ENCODE peak calls at places on chromosomes 7 and 10, in seven cellular contexts. Y is tibial artery, E is cardiac muscle cell, S is tibial nerve, R is SK-N-SH, O is endothelial cell of umbilical vein, H is heart right ventricle. V is an unnamed sample.

GRCh38 chr7:8109196-8110022 is 140.8 kb downstream of the GLCCI1 start:
- DNase-seq in Y (no peak), E (peak; percentile 2), S (no peak), R (no peak), O (no peak), H (no peak), V (peak; percentile 31)

GRCh38 chr10:25639646-25640045 is 294.4 kb upstream of the MYO3A start:
- DNase-seq in Y (no peak), E (peak; percentile 47), S (no peak), R (no peak), O (no peak), H (no peak), V (peak; percentile 46)

GRCh38 chr7:39353615-39354376 is 212.4 kb upstream of the YAE1 start:
- DNase-seq in Y (no peak), E (peak; percentile 78), S (no peak), R (peak; percentile 70), O (peak; percentile 37), H (peak; percentile 19), V (peak; percentile 69)

GRCh38 chr7:80481196-80481884 is 30.5 kb downstream of the GNAT3 start:
- DNase-seq in Y (no peak), E (no peak), S (no peak), R (no peak), O (no peak), H (no peak), V (no peak)

GRCh38 chr10:128062331-128062730 is 63.9 kb downstream of the MKI67 start:
- DNase-seq in Y (no peak), E (no peak), S (peak; percentile 5), R (peak; percentile 55), O (peak; percentile 46), H (no peak), V (peak; percentile 18)

GRCh38 chr10:119306964-119307363 is 99.6 kb downstream of the GRK5 start:
- DNase-seq in Y (no peak), E (no peak), S (no peak), R (no peak), O (peak; percentile 31), H (no peak), V (no peak)

GRCh38 chr10:51129946-51130554 is 55.8 kb downstream of the PRKG1 start:
- DNase-seq in Y (no peak), E (no peak), S (no peak), R (peak; percentile 36), O (no peak), H (no peak), V (no peak)

GRCh38 chr10:59905735-59906416 is 480 bp downstream of the CCDC6 start:
- DNase-seq in Y (no peak), E (no peak), S (no peak), R (peak; percentile 49), O (no peak), H (peak; percentile 17), V (no peak)

GRCh38 chr10:27019827-27020226 is 80.5 kb downstream of the ANKRD26 start:
- DNase-seq in Y (no peak), E (peak; percentile 48), S (no peak), R (no peak), O (peak; percentile 41), H (no peak), V (peak; percentile 9)

DNA sequence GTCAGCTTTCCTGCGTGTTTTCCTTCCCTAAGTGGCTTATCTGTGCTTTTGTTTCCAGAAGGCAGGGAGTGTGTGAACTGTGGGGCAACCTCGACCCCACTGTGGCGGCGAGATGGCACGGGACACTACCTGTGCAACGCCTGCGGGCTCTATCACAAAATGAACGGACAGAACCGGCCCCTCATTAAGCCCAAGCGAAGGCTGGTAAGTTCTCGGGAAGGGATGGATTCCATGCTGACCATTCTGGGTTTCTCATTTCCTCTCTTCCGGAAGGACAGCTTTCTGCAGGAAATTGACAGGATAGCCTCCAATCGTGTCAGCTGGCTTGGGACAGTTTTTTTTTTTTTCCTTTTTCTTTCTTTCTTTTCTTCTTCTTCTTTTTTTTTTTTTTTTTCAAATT is 9.4 kb downstream of the GATA3 start:
- DNase-seq in Y (no peak), E (no peak), S (no peak), R (no peak), O (peak; percentile 63), H (no peak), V (no peak)
- H3K4me3 ChIP-seq in Y (no peak overlapping the region), E (no peak overlapping the region), S (no peak overlapping the region), R (peak overlapping the region; percentile 92), O (peak overlapping the region; percentile 42), H (no peak overlapping the region), V (no peak overlapping the region)

GRCh38 chr10:7409045-7409731 is 1.6 kb downstream of the SFMBT2 start:
- DNase-seq in Y (no peak), E (peak; percentile 7), S (no peak), R (peak; percentile 74), O (no peak), H (peak; percentile 37), V (no peak)
- TF ChIP-seq CTCF in Y (no peak), E (no peak), S (no peak), R (no peak), O (no peak), H (no peak), V (no peak)

DNA sequence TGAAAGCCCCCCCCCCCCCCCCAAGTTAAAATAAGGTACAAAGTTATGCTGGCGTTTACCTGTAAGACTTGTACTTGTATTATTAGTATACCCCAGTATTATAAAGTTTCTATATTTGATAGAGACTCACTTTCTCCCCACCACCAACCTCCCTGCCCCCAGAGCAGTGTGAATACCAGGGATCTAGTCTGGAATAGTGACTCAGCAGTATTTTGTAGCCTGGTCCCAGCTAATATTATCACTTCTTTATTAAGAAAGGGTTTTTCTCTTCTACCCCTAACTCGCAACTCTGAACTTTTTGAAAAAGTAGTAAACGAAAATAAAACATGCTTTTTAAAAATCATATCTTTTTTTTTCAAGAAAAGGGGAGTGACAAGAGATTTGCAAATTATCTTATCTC is 26.7 kb downstream of the GLI3 start:
- DNase-seq in Y (no peak), E (no peak), S (no peak), R (no peak), O (no peak), H (no peak), V (no peak)
- H3K4me3 ChIP-seq in Y (no peak overlapping the region), E (no peak overlapping the region), S (no peak overlapping the region), R (no peak overlapping the region), O (no peak overlapping the region), H (no peak overlapping the region), V (no peak overlapping the region)

GRCh38 chr10:64379898-64380297 is 858.7 kb downstream of the REEP3 start:
- DNase-seq in Y (no peak), E (no peak), S (no peak), R (no peak), O (no peak), H (no peak), V (no peak)
- TF ChIP-seq CTCF in Y (no peak), E (no peak), S (no peak), R (peak; percentile 18), O (no peak), H (no peak), V (no peak)

GRCh38 chr10:100653957-100654834 is 91.2 kb upstream of the PAX2 start:
- DNase-seq in Y (no peak), E (peak; percentile 73), S (no peak), R (peak; percentile 81), O (no peak), H (no peak), V (peak; percentile 4)
- H3K4me3 ChIP-seq in Y (peak overlapping the region; percentile 20), E (peak overlapping the region; percentile 21), S (no peak overlapping the region), R (no peak overlapping the region), O (no peak overlapping the region), H (no peak overlapping the region), V (no peak overlapping the region)

GRCh38 chr10:106609867-106610266 is 554.6 kb downstream of the SORCS1 start:
- DNase-seq in Y (no peak), E (peak; percentile 5), S (no peak), R (peak; percentile 8), O (no peak), H (no peak), V (peak; percentile 23)
- TF ChIP-seq CTCF in Y (no peak), E (peak; percentile 22), S (no peak), R (peak; percentile 27), O (no peak), H (no peak), V (peak; percentile 52)

GRCh38 chr7:77417801-77418200 is 1.7 kb upstream of the GSAP start:
- DNase-seq in Y (no peak), E (no peak), S (no peak), R (no peak), O (no peak), H (no peak), V (no peak)

GRCh38 chr7:77421273-77421672 is 5.1 kb upstream of the GSAP start:
- DNase-seq in Y (no peak), E (no peak), S (no peak), R (no peak), O (no peak), H (no peak), V (no peak)

GRCh38 chr7:77416621-77417371 is 647 bp upstream of the GSAP start:
- DNase-seq in Y (no peak), E (no peak), S (no peak), R (peak; percentile 23), O (peak; percentile 30), H (no peak), V (no peak)

GRCh38 chr7:77420438-77420837 is 4.3 kb upstream of the GSAP start:
- DNase-seq in Y (no peak), E (no peak), S (no peak), R (no peak), O (no peak), H (no peak), V (no peak)

DNA sequence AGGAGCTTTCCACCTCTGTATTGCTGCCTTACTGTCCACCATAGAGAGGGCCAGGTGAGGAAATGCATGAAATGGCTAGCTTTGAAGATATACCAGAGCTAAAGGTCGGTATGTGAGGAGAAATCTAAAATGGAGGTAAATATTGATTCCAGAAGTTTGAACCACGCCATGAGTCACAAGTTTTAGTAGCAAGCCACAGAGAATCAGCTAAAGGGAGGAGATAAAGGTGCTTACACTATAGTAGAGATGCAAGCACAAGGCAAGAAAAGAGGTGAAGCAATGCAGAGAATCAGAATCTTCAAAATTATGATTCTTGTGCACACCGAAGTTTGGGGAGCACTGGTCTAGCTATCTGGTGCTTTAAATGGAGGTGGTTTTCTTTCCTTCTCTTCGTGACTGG is 3.0 kb upstream of the GSAP start:
- DNase-seq in Y (no peak), E (no peak), S (no peak), R (no peak), O (no peak), H (no peak), V (no peak)
- H3K4me3 ChIP-seq in Y (no peak overlapping the region), E (no peak overlapping the region), S (no peak overlapping the region), R (no peak overlapping the region), O (no peak overlapping the region), H (no peak overlapping the region), V (no peak overlapping the region)

DNA sequence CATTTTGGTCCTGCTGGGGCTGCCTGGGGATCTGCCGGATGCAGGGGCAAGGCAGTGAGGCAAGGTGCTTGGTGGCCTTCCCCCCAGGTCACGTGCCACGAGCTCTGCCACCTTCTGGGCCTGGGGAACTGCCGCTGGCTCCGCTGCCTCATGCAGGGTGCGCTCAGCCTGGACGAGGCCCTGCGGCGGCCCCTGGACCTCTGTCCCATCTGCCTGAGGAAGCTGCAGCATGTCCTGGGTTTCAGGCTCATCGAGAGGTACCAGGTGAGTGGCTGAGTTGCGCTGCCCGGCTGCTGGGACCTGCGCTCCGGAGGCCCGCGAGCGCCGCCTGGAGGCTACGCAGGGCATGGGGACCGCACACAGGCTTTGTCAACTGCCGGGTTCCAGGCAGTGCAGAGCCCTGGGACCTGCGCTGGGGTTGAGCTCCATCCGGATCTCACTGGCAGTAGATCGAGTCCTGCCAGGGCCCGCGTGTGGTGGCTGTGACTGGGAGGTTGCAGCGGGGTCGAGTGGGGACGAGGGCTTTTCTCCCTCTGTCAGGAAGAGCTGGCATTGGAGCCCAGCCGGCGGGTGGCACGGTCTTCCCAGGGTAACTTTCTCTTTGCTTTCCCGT is 21.7 kb downstream of the AMZ1 start:
- DNase-seq in Y (peak; percentile 43), E (peak; percentile 59), S (no peak), R (peak; percentile 62), O (peak; percentile 54), H (peak; percentile 66), V (peak; percentile 62)
- TF ChIP-seq CTCF in Y (peak; percentile 74), E (peak; percentile 92), S (peak; percentile 76), R (peak; percentile 26), O (peak; percentile 99), H (peak; percentile 92), V (peak; percentile 90)